ENCODE peak calls at places on chromosome 22, in eight cellular contexts. F is Karpas-422, J is IMR-90, A is PC-3, C is HCT116, K is mammary epithelial cell, P is keratinocyte, W is fibroblast of lung. M is an unnamed sample.
A peak's percentile ranks its signal among the peaks of the same experiment; 100 is the strongest.

GRCh38 chr22:44729391-44730012 is 22.9 kb upstream of the ARHGAP8 start:
- DNase-seq in J (peak; percentile 71), C (no peak), K (no peak), P (no peak), F (no peak), W (peak; percentile 70), A (no peak), M (no peak)

GRCh38 chr22:17176715-17177114 is 17.6 kb upstream of the HDHD5 start:
- DNase-seq in J (no peak), W (no peak), P (no peak), C (no peak), F (no peak), K (no peak), A (no peak), M (no peak)

GRCh38 chr22:36770116-36770945 is 5.6 kb downstream of the IFT27 start:
- DNase-seq in W (no peak), P (no peak), K (no peak), F (peak; percentile 9), J (no peak), A (no peak), C (no peak), M (no peak)

GRCh38 chr22:44670220-44670983 is 31.6 kb upstream of the PRR5 start:
- DNase-seq in A (no peak), K (no peak), C (no peak), P (no peak), J (no peak), W (no peak), F (no peak), M (no peak)

GRCh38 chr22:45865561-45866397 is 111.2 kb downstream of the WNT7B start:
- DNase-seq in W (no peak), J (no peak), A (no peak), F (no peak), P (no peak), C (no peak), K (no peak), M (no peak)

GRCh38 chr22:36493690-36494110 is 12.3 kb upstream of the TXN2 start:
- DNase-seq in W (no peak), P (no peak), F (peak; percentile 84), K (no peak), J (no peak), A (no peak), C (no peak), M (peak; percentile 31)

GRCh38 chr22:44783091-44783490 is 30.7 kb downstream of the ARHGAP8 start:
- DNase-seq in C (no peak), P (no peak), F (peak; percentile 17), K (no peak), J (no peak), A (no peak), W (no peak), M (no peak)

GRCh38 chr22:44879301-44879680 is 126.9 kb downstream of the ARHGAP8 start:
- DNase-seq in C (no peak), W (no peak), K (no peak), P (no peak), F (no peak), A (no peak), J (no peak), M (no peak)

GRCh38 chr22:46661221-46661851 is 41.1 kb downstream of the GRAMD4 start:
- DNase-seq in F (no peak), A (peak; percentile 85), W (peak; percentile 69), J (peak; percentile 76), P (peak; percentile 60), C (peak; percentile 62), K (peak; percentile 89), M (peak; percentile 9)

GRCh38 chr22:29259253-29259899 is 8.4 kb downstream of the RHBDD3 start:
- DNase-seq in F (no peak), A (no peak), J (no peak), P (no peak), C (no peak), W (no peak), K (no peak), M (no peak)

GRCh38 chr22:41140365-41140957 is 48.1 kb downstream of the EP300 start:
- DNase-seq in P (no peak), K (no peak), J (no peak), W (no peak), C (no peak), F (no peak), A (no peak), M (no peak)

GRCh38 chr22:20380486-20380885 is 13.5 kb upstream of the ZNF74 start:
- DNase-seq in A (no peak), J (no peak), C (no peak), F (no peak), K (peak; percentile 60), P (no peak), W (no peak), M (no peak)

GRCh38 chr22:49825944-49826602 is 1.6 kb downstream of the BRD1 start:
- DNase-seq in F (peak; percentile 71), C (no peak), W (peak; percentile 47), A (peak; percentile 48), J (peak; percentile 72), K (peak; percentile 46), P (no peak), M (no peak)

GRCh38 chr22:46124383-46125144 is 25.8 kb upstream of the PPARA start:
- DNase-seq in W (no peak), J (no peak), C (no peak), K (no peak), A (no peak), P (no peak), F (no peak), M (no peak)

GRCh38 chr22:19806213-19807160 is 45.9 kb downstream of the TBX1 start:
- DNase-seq in P (peak; percentile 90), C (peak; percentile 38), A (peak; percentile 95), J (no peak), W (peak; percentile 19), F (no peak), K (peak; percentile 86), M (no peak)

GRCh38 chr22:46528121-46528610 is 9.3 kb downstream of the CELSR1 start:
- DNase-seq in C (peak; percentile 69), P (peak; percentile 84), A (peak; percentile 94), F (no peak), J (peak; percentile 64), W (peak; percentile 55), K (peak; percentile 96), M (peak; percentile 60)

GRCh38 chr22:25366408-25366807 is 147.0 kb downstream of the CRYBB2 start:
- DNase-seq in A (no peak), C (no peak), F (no peak), P (no peak), W (no peak), J (no peak), K (no peak), M (no peak)
- H3K4me2 ChIP-seq in A (no peak overlapping the region), C (no peak overlapping the region), F (no peak overlapping the region), P (no peak overlapping the region), W (no peak overlapping the region), J (no peak overlapping the region), K (no peak overlapping the region), M (no peak overlapping the region)

GRCh38 chr22:38461057-38461413 is 6.0 kb upstream of the KCNJ4 start:
- DNase-seq in P (no peak), F (no peak), W (no peak), K (no peak), A (no peak), J (no peak), C (no peak), M (no peak)
- H3K27ac ChIP-seq in P (no peak overlapping the region), F (no peak overlapping the region), W (no peak overlapping the region), K (no peak overlapping the region), A (no peak overlapping the region), J (no peak overlapping the region), C (no peak overlapping the region), M (no peak overlapping the region)

GRCh38 chr22:30296851-30297250 is 7.5 kb upstream of the CASTOR1 start:
- DNase-seq in C (no peak), W (no peak), F (no peak), A (no peak), P (no peak), K (no peak), J (no peak), M (no peak)

GRCh38 chr22:30298005-30298701 is 8.8 kb upstream of the CASTOR1 start:
- DNase-seq in C (no peak), K (peak; percentile 88), F (no peak), J (no peak), W (no peak), P (no peak), A (peak; percentile 89), M (peak; percentile 86)

GRCh38 chr22:30296324-30296723 is 7.0 kb upstream of the CASTOR1 start:
- DNase-seq in A (no peak), C (no peak), W (no peak), J (no peak), P (no peak), F (no peak), K (no peak), M (no peak)

GRCh38 chr22:30295576-30295975 is 6.3 kb upstream of the CASTOR1 start:
- DNase-seq in C (no peak), F (no peak), P (no peak), J (no peak), K (no peak), A (no peak), W (no peak), M (no peak)

DNA sequence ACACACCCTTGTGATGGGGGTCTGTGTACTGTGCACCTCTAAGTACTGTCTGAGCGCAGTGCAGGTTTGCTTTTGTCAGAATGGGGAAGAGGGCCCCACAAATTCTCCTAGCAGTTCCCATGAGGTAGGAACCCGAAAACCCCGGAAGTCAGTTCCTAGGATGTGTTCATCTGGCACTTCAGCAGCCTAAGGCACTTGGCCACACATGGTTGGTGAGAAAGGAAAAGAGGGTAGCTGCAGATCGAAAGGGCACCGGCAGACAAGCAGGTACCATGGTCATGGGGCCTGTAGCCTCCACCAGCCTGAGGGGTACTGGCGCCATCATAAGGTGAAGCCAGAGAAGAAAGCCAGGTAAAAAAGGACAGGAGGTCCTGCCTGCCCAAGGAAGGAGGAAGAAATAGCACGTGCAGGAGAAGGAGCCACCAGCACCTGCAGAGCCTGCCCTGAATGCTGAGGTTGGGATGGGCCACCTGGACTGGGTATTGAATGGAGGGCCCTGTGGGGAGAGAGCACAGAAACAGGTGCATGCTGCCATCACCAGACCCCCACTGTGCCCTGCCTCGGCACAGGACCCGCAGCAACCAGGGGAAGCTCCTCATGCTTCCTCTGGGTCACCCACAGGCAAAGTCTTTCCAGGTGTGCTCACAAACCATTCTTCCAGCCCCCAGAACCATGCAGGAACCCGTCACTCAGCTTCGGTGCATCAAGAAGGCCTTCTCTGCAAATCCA is 8.1 kb upstream of the CASTOR1 start:
- DNase-seq in F (no peak), A (no peak), C (no peak), P (no peak), W (no peak), K (no peak), J (no peak), M (no peak)
- H3K4me2 ChIP-seq in F (no peak overlapping the region), A (no peak overlapping the region), C (no peak overlapping the region), P (no peak overlapping the region), W (no peak overlapping the region), K (no peak overlapping the region), J (no peak overlapping the region), M (no peak overlapping the region)

DNA sequence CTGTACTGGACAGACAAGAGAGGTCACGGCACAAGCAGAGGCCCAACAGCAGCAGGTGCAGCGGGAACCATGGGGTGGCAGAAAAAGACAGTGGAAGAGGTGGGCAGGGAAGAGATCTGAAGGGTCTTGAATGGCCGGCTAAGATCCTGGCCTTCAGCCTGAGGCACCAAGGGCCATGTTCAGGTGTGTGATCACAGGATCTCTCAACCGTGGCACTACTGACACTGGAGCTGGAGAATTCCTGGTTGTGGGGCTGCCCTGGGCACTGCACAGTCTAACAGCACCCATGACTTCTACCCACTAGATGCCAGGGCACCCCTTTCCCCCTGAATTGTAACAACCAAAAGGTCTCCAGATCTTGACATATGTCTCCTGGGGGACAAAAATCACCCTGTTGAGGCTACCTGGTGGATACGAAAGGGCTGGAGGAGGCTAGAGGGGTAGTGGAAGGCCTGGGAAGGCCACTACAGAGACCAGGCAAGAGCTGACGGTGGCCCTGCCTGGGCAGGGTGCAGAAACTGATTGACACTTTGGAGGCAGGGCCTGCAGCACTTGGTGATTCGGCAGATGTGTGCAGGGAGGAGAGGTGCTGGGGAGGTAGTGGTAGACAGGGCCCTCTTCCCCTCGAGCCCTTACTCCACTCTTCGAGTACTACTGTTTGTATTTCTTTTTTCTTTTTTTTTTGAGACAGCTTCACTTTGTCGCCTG is 8.3 kb downstream of the CSNK1E start:
- DNase-seq in P (no peak), C (no peak), K (no peak), A (no peak), W (no peak), J (no peak), F (no peak), M (no peak)
- H3K27ac ChIP-seq in P (no peak overlapping the region), C (peak overlapping the region; percentile 20), K (peak overlapping the region; percentile 9), A (no peak overlapping the region), W (no peak overlapping the region), J (no peak overlapping the region), F (no peak overlapping the region), M (no peak overlapping the region)